ENCODE peak calls at places on chromosomes 3 and 15, in seven cellular contexts. One of them, this sample, is unnamed.

GRCh38 chr3:195823286-195823685 is 11.6 kb upstream of the MUC4 start:
- DNase-seq in ovary: no peak
- DNase-seq in HepG2: no peak
- DNase-seq in sigmoid colon: no peak
- DNase-seq in A549: no peak
- DNase-seq in SK-N-SH: no peak
- DNase-seq in stomach: peak; percentile 51
- DNase-seq in this sample: peak; percentile 62

GRCh38 chr3:31562525-31562924 is 29.8 kb downstream of the STT3B start:
- DNase-seq in ovary: no peak
- DNase-seq in HepG2: no peak
- DNase-seq in sigmoid colon: no peak
- DNase-seq in A549: no peak
- DNase-seq in SK-N-SH: no peak
- DNase-seq in stomach: no peak
- DNase-seq in this sample: peak; percentile 25

GRCh38 chr15:70101459-70102113 is 3.9 kb upstream of the TLE3 start:
- DNase-seq in ovary: peak; percentile 70
- DNase-seq in HepG2: peak; percentile 87
- DNase-seq in sigmoid colon: peak; percentile 90
- DNase-seq in A549: peak; percentile 87
- DNase-seq in SK-N-SH: peak; percentile 71
- DNase-seq in stomach: peak; percentile 63
- DNase-seq in this sample: peak; percentile 63

GRCh38 chr3:44125241-44125640 is 116.4 kb upstream of the TOPAZ1 start:
- DNase-seq in ovary: no peak
- DNase-seq in HepG2: no peak
- DNase-seq in sigmoid colon: no peak
- DNase-seq in A549: no peak
- DNase-seq in SK-N-SH: no peak
- DNase-seq in stomach: no peak
- DNase-seq in this sample: no peak

GRCh38 chr3:114624676-114625181 is 330.9 kb downstream of the TIGIT start:
- DNase-seq in ovary: peak; percentile 91
- DNase-seq in HepG2: peak; percentile 87
- DNase-seq in sigmoid colon: peak; percentile 98
- DNase-seq in A549: peak; percentile 68
- DNase-seq in SK-N-SH: peak; percentile 4
- DNase-seq in stomach: peak; percentile 65
- DNase-seq in this sample: peak; percentile 74

GRCh38 chr3:129095285-129095684 is 26.3 kb downstream of the RAB43 start:
- DNase-seq in ovary: no peak
- DNase-seq in HepG2: no peak
- DNase-seq in sigmoid colon: no peak
- DNase-seq in A549: no peak
- DNase-seq in SK-N-SH: no peak
- DNase-seq in stomach: no peak
- DNase-seq in this sample: no peak

GRCh38 chr15:47812436-47813109 is 95.3 kb downstream of the SEMA6D start:
- DNase-seq in ovary: no peak
- DNase-seq in HepG2: peak; percentile 11
- DNase-seq in sigmoid colon: no peak
- DNase-seq in A549: peak; percentile 2
- DNase-seq in SK-N-SH: no peak
- DNase-seq in stomach: no peak
- DNase-seq in this sample: no peak

GRCh38 chr3:27574438-27574795 is 90.2 kb upstream of the SLC4A7 start:
- DNase-seq in ovary: no peak
- DNase-seq in HepG2: no peak
- DNase-seq in sigmoid colon: no peak
- DNase-seq in A549: no peak
- DNase-seq in SK-N-SH: no peak
- DNase-seq in stomach: no peak
- DNase-seq in this sample: no peak

GRCh38 chr3:193851941-193852674 is 259.1 kb downstream of the OPA1 start:
- DNase-seq in ovary: peak; percentile 45
- DNase-seq in HepG2: no peak
- DNase-seq in sigmoid colon: no peak
- DNase-seq in A549: no peak
- DNase-seq in SK-N-SH: no peak
- DNase-seq in stomach: peak; percentile 88
- DNase-seq in this sample: no peak

GRCh38 chr3:65178703-65179102 is 490.9 kb upstream of the ADAMTS9 start:
- DNase-seq in ovary: no peak
- DNase-seq in HepG2: no peak
- DNase-seq in sigmoid colon: no peak
- DNase-seq in A549: no peak
- DNase-seq in SK-N-SH: no peak
- DNase-seq in stomach: no peak
- DNase-seq in this sample: no peak

GRCh38 chr15:67884514-67885225 is 44.8 kb upstream of the RNU6-1 start:
- DNase-seq in ovary: peak; percentile 96
- DNase-seq in HepG2: peak; percentile 89
- DNase-seq in sigmoid colon: peak; percentile 93
- DNase-seq in A549: peak; percentile 88
- DNase-seq in SK-N-SH: peak; percentile 88
- DNase-seq in stomach: peak; percentile 89
- DNase-seq in this sample: peak; percentile 92

GRCh38 chr3:126127452-126127851 is 43.5 kb upstream of the SLC41A3 start:
- DNase-seq in ovary: no peak
- DNase-seq in HepG2: no peak
- DNase-seq in sigmoid colon: peak; percentile 35
- DNase-seq in A549: no peak
- DNase-seq in SK-N-SH: no peak
- DNase-seq in stomach: peak; percentile 9
- DNase-seq in this sample: peak; percentile 3

GRCh38 chr15:48806151-48806550 is 4.7 kb downstream of the CEP152 start:
- DNase-seq in ovary: no peak
- DNase-seq in HepG2: no peak
- DNase-seq in sigmoid colon: no peak
- DNase-seq in A549: no peak
- DNase-seq in SK-N-SH: no peak
- DNase-seq in stomach: no peak
- DNase-seq in this sample: no peak

GRCh38 chr3:163863146-163863545 is 1215.2 kb downstream of the SI start:
- DNase-seq in ovary: no peak
- DNase-seq in HepG2: no peak
- DNase-seq in sigmoid colon: no peak
- DNase-seq in A549: no peak
- DNase-seq in SK-N-SH: no peak
- DNase-seq in stomach: no peak
- DNase-seq in this sample: no peak

GRCh38 chr3:101117473-101117872 is 124.3 kb upstream of the ABI3BP start:
- DNase-seq in ovary: no peak
- DNase-seq in HepG2: no peak
- DNase-seq in sigmoid colon: no peak
- DNase-seq in A549: no peak
- DNase-seq in SK-N-SH: no peak
- DNase-seq in stomach: no peak
- DNase-seq in this sample: no peak

GRCh38 chr3:186070550-186070949 is 38.3 kb downstream of the ETV5 start:
- DNase-seq in ovary: no peak
- DNase-seq in HepG2: peak; percentile 74
- DNase-seq in sigmoid colon: no peak
- DNase-seq in A549: no peak
- DNase-seq in SK-N-SH: no peak
- DNase-seq in stomach: no peak
- DNase-seq in this sample: no peak

GRCh38 chr3:186070123-186070522 is 38.8 kb downstream of the ETV5 start:
- DNase-seq in ovary: no peak
- DNase-seq in HepG2: no peak
- DNase-seq in sigmoid colon: no peak
- DNase-seq in A549: no peak
- DNase-seq in SK-N-SH: no peak
- DNase-seq in stomach: no peak
- DNase-seq in this sample: no peak

GRCh38 chr3:186068243-186068552 is 40.7 kb downstream of the ETV5 start:
- DNase-seq in ovary: no peak
- DNase-seq in HepG2: no peak
- DNase-seq in sigmoid colon: no peak
- DNase-seq in A549: no peak
- DNase-seq in SK-N-SH: no peak
- DNase-seq in stomach: no peak
- DNase-seq in this sample: no peak

GRCh38 chr3:186070996-186071395 is 37.9 kb downstream of the ETV5 start:
- DNase-seq in ovary: no peak
- DNase-seq in HepG2: no peak
- DNase-seq in sigmoid colon: no peak
- DNase-seq in A549: no peak
- DNase-seq in SK-N-SH: no peak
- DNase-seq in stomach: no peak
- DNase-seq in this sample: no peak

DNA sequence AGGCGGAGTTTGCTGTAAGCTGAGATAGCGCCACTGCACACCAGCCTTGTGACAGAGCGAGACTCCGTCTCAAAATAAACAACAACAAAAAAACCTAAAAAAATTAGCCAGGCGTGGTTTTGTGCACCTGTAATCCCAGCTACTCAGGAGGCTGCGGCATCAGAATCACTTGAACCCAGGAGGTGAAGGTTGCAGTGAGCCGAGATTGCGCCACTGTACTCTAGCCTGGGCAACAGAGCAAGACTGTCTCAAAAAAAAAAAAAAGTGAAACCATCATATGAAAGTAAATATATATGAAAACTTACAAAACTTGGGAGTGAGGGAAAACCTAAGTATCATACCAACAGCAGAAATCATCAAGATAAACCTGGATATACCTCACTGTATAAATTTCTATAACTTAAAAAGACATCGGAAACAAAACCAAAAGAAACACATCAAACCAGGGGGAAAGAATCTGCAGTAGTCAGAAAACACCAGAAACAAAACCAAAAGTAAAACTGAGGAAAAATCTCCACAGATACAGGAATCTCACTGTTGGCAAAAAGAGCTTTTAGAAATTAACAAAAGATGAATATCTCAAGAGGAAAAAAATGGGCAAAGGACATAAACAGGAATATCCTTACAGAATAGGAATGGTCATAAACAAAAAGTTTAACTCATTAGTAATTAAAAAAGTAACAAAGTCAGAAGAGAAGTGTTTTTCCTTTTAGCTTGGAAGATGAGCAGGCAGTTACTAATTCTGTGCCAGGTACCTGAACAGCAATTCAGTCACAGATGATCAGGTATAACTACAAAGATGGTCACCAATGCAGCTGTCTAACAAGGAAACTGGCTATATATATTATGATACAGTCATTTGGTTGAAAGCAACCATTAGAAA is 41.3 kb downstream of the ETV5 start:
- DNase-seq in ovary: no peak
- DNase-seq in HepG2: no peak
- DNase-seq in sigmoid colon: no peak
- DNase-seq in A549: no peak
- DNase-seq in SK-N-SH: no peak
- DNase-seq in stomach: no peak
- DNase-seq in this sample: no peak
- H3K27ac ChIP-seq in ovary: no peak overlapping the region
- H3K27ac ChIP-seq in HepG2: no peak overlapping the region
- H3K27ac ChIP-seq in sigmoid colon: no peak overlapping the region
- H3K27ac ChIP-seq in A549: no peak overlapping the region
- H3K27ac ChIP-seq in SK-N-SH: no peak overlapping the region
- H3K27ac ChIP-seq in stomach: no peak overlapping the region
- H3K27ac ChIP-seq in this sample: no peak overlapping the region

GRCh38 chr3:96334779-96335178 is 479.6 kb upstream of the EPHA6 start:
- DNase-seq in ovary: no peak
- DNase-seq in HepG2: no peak
- DNase-seq in sigmoid colon: no peak
- DNase-seq in A549: no peak
- DNase-seq in SK-N-SH: no peak
- DNase-seq in stomach: no peak
- DNase-seq in this sample: no peak
- TF ChIP-seq EP300 in ovary: no peak
- TF ChIP-seq EP300 in HepG2: no peak
- TF ChIP-seq EP300 in sigmoid colon: no peak
- TF ChIP-seq EP300 in A549: no peak
- TF ChIP-seq EP300 in SK-N-SH: no peak
- TF ChIP-seq EP300 in stomach: no peak
- TF ChIP-seq EP300 in this sample: no peak

GRCh38 chr15:22925875-22926274 is 54.3 kb downstream of the CYFIP1 start:
- DNase-seq in ovary: no peak
- DNase-seq in HepG2: no peak
- DNase-seq in sigmoid colon: no peak
- DNase-seq in A549: no peak
- DNase-seq in SK-N-SH: no peak
- DNase-seq in stomach: no peak
- DNase-seq in this sample: no peak
- H3K27ac ChIP-seq in ovary: no peak overlapping the region
- H3K27ac ChIP-seq in HepG2: no peak overlapping the region
- H3K27ac ChIP-seq in sigmoid colon: no peak overlapping the region
- H3K27ac ChIP-seq in A549: no peak overlapping the region
- H3K27ac ChIP-seq in SK-N-SH: no peak overlapping the region
- H3K27ac ChIP-seq in stomach: no peak overlapping the region
- H3K27ac ChIP-seq in this sample: no peak overlapping the region

DNA sequence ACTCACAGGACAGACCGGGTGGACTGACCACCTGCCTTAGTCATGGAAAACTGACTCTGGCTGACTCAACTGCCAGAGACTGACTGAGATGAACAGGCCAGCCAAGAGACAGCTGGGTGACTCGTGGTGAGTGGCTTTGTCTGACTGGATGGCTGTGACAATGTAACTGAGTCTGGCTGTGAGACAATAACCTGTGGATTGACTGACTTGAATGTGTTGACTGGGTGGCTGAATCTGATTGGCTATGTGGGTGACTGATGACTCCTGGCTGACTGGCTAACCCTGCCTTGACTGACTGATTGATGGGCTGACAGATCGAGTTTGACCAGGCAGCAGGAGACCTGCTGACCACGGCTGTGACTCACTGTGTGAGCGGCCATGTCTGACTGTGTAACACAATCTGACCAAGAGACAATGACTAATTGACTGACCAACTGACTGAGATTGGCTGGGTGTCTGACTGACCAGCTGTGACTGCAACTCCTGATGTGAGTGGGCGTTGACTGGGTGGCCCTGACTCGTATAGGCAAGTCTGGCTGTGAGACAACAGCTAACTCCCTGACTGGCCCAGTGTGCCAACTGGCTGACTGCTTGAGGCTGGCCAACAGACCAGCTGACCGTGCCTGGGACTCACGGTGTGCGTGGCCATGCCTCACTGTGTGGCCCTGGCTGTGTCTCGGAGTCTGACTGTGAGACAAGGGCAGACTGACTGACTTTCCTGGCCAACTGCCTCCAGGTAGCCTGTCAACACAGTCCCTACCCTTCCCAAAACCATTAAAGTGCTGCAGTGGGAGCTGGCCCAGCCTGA is 509.1 kb downstream of the SHQ1 start:
- DNase-seq in ovary: no peak
- DNase-seq in HepG2: peak; percentile 41
- DNase-seq in sigmoid colon: no peak
- DNase-seq in A549: peak; percentile 53
- DNase-seq in SK-N-SH: no peak
- DNase-seq in stomach: peak; percentile 30
- DNase-seq in this sample: no peak
- TF ChIP-seq EP300 in ovary: no peak
- TF ChIP-seq EP300 in HepG2: no peak
- TF ChIP-seq EP300 in sigmoid colon: no peak
- TF ChIP-seq EP300 in A549: no peak
- TF ChIP-seq EP300 in SK-N-SH: peak; percentile 27
- TF ChIP-seq EP300 in stomach: no peak
- TF ChIP-seq EP300 in this sample: no peak

This sample was measured in transverse colon.